ENCODE peak calls at places on chromosomes 16 and 17, in five cellular contexts. Q is NCI-H1436; N is activated CD4-positive, alpha-beta memory T cell treated with anti-CD3 and anti-CD28 coated beads, Interleukin-2, amount 10 ng/mL, durations not matched to agents 7 days and 5 days; P is effector memory CD8-positive, alpha-beta T cell; H is astrocyte of the cerebellum. G is an unnamed sample.

GRCh38 chr17:21387616-21388015 is 11.5 kb downstream of the KCNJ12 start:
- DNase-seq in N (no peak), H (no peak), P (no peak), Q (no peak), G (no peak)

GRCh38 chr17:27494192-27495091 is 38.2 kb downstream of the KSR1 start:
- DNase-seq in Q (no peak), P (no peak), H (peak; percentile 26), N (no peak), G (no peak)

GRCh38 chr17:44987194-44987882 is 19.2 kb upstream of the C1QL1 start:
- DNase-seq in H (no peak), P (no peak), N (no peak), Q (peak; percentile 43), G (no peak)

GRCh38 chr17:7043544-7044268 is at the start of gene SLC16A11:
- DNase-seq in P (peak; percentile 11), N (no peak), Q (peak; percentile 91), H (no peak), G (peak; percentile 9)

GRCh38 chr17:58702708-58703107 is 10.3 kb downstream of the RAD51C start:
- DNase-seq in P (no peak), H (no peak), Q (no peak), N (no peak), G (no peak)

GRCh38 chr17:2815781-2816185 is 19.5 kb downstream of the RAP1GAP2 start:
- DNase-seq in Q (no peak), P (no peak), N (no peak), H (no peak), G (no peak)

GRCh38 chr17:72122668-72123495 is 2.1 kb downstream of the SOX9 start:
- DNase-seq in N (no peak), P (no peak), H (no peak), Q (no peak), G (no peak)

GRCh38 chr17:50560185-50560824 is at the start of gene CACNA1G:
- DNase-seq in Q (peak; percentile 84), N (peak; percentile 89), P (peak; percentile 76), H (no peak), G (peak; percentile 80)

GRCh38 chr17:49687878-49688491 is 10.1 kb upstream of the SPOP start:
- DNase-seq in N (peak; percentile 32), H (no peak), P (no peak), Q (no peak), G (no peak)

GRCh38 chr16:57282510-57283213 is 1.8 kb downstream of the PLLP start:
- DNase-seq in H (no peak), N (no peak), P (no peak), Q (no peak), G (no peak)

GRCh38 chr17:50817142-50817751 is 18.1 kb upstream of the WFIKKN2 start:
- DNase-seq in N (peak; percentile 54), Q (no peak), H (no peak), P (peak; percentile 55), G (no peak)

GRCh38 chr17:73163043-73163442 is 1.8 kb upstream of the SSTR2 start:
- DNase-seq in H (no peak), P (no peak), Q (peak; percentile 87), N (no peak), G (no peak)

GRCh38 chr17:74455025-74455585 is 11.3 kb upstream of the CD300A start:
- DNase-seq in H (no peak), P (no peak), Q (no peak), N (no peak), G (peak; percentile 14)